ENCODE peak calls at places on chromosome X, in five cellular contexts. X, E, C, J and I are unnamed samples.

GRCh38 chrX:104319346-104319745 is 64.6 kb upstream of the ESX1 start:
- DNase-seq in X (peak), E (no peak), C (no peak), J (no peak), I (peak)

GRCh38 chrX:41903544-41903943 is 19.8 kb downstream of the CASK start:
- DNase-seq in X (no peak), E (no peak), C (no peak), J (no peak), I (no peak)

GRCh38 chrX:96924581-96924980 is 40.9 kb downstream of the RPA4 start:
- DNase-seq in X (no peak), E (peak), C (no peak), J (no peak), I (no peak)

GRCh38 chrX:5051831-5052491 is 1176.7 kb downstream of the NLGN4X start:
- DNase-seq in X (peak), E (peak), C (no peak), J (no peak), I (peak)

GRCh38 chrX:47802589-47802988 is 34.1 kb upstream of the ZNF81 start:
- DNase-seq in X (peak), E (peak), C (no peak), J (no peak), I (peak)

GRCh38 chrX:30521440-30522182 is 56.0 kb downstream of the TASL start:
- DNase-seq in X (peak), E (peak), C (no peak), J (no peak), I (peak)

GRCh38 chrX:8067754-8068469 is 103.2 kb downstream of the VCX2 start:
- DNase-seq in X (peak), E (peak), C (no peak), J (no peak), I (peak)

GRCh38 chrX:41737065-41737464 is 13.1 kb downstream of the GPR82 start:
- DNase-seq in X (no peak), E (no peak), C (no peak), J (no peak), I (no peak)

GRCh38 chrX:49199906-49200771 is at the start of gene SYP:
- DNase-seq in X (peak), E (peak), C (peak), J (peak), I (peak)

GRCh38 chrX:117788339-117788738 is 328.3 kb downstream of the KLHL13 start:
- DNase-seq in X (no peak), E (no peak), C (no peak), J (no peak), I (no peak)

GRCh38 chrX:10001496-10001895 is 34.3 kb downstream of the CLDN34 start:
- DNase-seq in X (no peak), E (no peak), C (no peak), J (no peak), I (peak)

GRCh38 chrX:2469196-2469685 is 31.5 kb downstream of the DHRSX start:
- DNase-seq in X (no peak), E (no peak), C (no peak), J (no peak), I (no peak)

GRCh38 chrX:150508018-150508417 is 60.4 kb upstream of the MTM1 start:
- DNase-seq in X (no peak), E (no peak), C (no peak), J (no peak), I (no peak)

GRCh38 chrX:20388594-20388993 is 121.9 kb upstream of the RPS6KA3 start:
- DNase-seq in X (no peak), E (no peak), C (no peak), J (no peak), I (no peak)

DNA sequence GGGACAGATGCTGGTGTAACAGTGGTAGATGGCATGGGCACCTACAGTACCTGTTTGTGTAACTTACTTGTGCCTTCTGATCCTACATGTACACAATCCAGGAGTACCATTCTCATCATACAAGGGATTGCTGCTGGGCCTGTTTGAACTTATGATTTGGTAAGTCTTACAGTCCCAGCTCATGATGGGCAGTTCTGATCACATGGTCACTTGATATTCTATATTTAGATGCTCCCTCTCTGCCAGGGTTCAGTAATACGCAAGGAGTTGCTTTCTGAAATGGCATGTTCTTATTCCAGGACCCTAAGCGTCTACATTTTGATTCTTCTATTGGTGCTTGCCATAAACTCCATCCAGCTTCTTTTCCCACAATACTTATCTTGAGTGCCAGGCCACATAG is 54.4 kb upstream of the ATP6AP2 start:
- DNase-seq in X (no peak), E (no peak), C (no peak), J (no peak), I (no peak)
- TF ChIP-seq CTCF in X (no peak), E (no peak), C (no peak), J (no peak), I (no peak)

GRCh38 chrX:125205084-125205917 is 114.4 kb upstream of the TEX13C start:
- DNase-seq in X (peak), E (no peak), C (peak), J (peak), I (no peak)
- TF ChIP-seq CTCF in X (peak), E (no peak), C (peak), J (no peak), I (no peak)

GRCh38 chrX:15815779-15816452 is 25.6 kb downstream of the ZRSR2 start:
- DNase-seq in X (peak), E (peak), C (peak), J (no peak), I (peak)
- TF ChIP-seq CTCF in X (peak), E (peak), C (peak), J (peak), I (no peak)

GRCh38 chrX:11663875-11664210 is 1.9 kb downstream of the ARHGAP6 start:
- DNase-seq in X (no peak), E (no peak), C (no peak), J (no peak), I (no peak)
- TF ChIP-seq CTCF in X (no peak), E (no peak), C (no peak), J (no peak), I (no peak)

GRCh38 chrX:18394477-18394876 is 30.9 kb upstream of the CDKL5 start:
- DNase-seq in X (no peak), E (no peak), C (no peak), J (no peak), I (no peak)

GRCh38 chrX:18390941-18391538 is 34.4 kb upstream of the CDKL5 start:
- DNase-seq in X (peak), E (peak), C (peak), J (peak), I (peak)

GRCh38 chrX:18389968-18390367 is 35.4 kb upstream of the CDKL5 start:
- DNase-seq in X (peak), E (no peak), C (no peak), J (no peak), I (no peak)
- TF ChIP-seq CTCF in X (peak), E (no peak), C (peak), J (no peak), I (no peak)